ENCODE peak calls at places on chromosomes 7 and 10, in ten cellular contexts. Q is thyroid gland; D is GM12865; X is AG04449; P is fibroblast of mammary gland; H is heart right ventricle; O is NB4; V is AG04450; L is CD8-positive, alpha-beta T cell; U is ovary. N is an unnamed sample.

GRCh38 chr10:70358446-70358845 is 24.0 kb downstream of the LRRC20 start:
- DNase-seq in Q (no peak), D (no peak), X (no peak), P (no peak), H (no peak), O (no peak), V (no peak), L (no peak), U (no peak), N (no peak)

GRCh38 chr7:104126411-104126841 is 81.4 kb downstream of the ORC5 start:
- DNase-seq in Q (no peak), D (no peak), X (no peak), P (peak), H (no peak), O (no peak), V (no peak), L (no peak), U (no peak), N (no peak)

GRCh38 chr10:73814896-73815718 is 3.7 kb upstream of the NDST2 start:
- DNase-seq in Q (no peak), D (no peak), X (no peak), P (peak), H (no peak), O (peak), V (no peak), L (no peak), U (no peak), N (peak)

GRCh38 chr7:107856806-107857540 is 34.0 kb upstream of the DLD start:
- DNase-seq in Q (no peak), D (peak), X (no peak), P (no peak), H (no peak), O (peak), V (no peak), L (peak), U (no peak), N (no peak)

GRCh38 chr7:75689246-75690099 is 49.3 kb downstream of the HIP1 start:
- DNase-seq in Q (no peak), D (no peak), X (no peak), P (no peak), H (no peak), O (peak), V (no peak), L (no peak), U (no peak), N (no peak)

GRCh38 chr7:108598153-108598552 is 28.5 kb downstream of the DNAJB9 start:
- DNase-seq in Q (peak), D (no peak), X (no peak), P (no peak), H (no peak), O (no peak), V (no peak), L (no peak), U (no peak), N (no peak)

GRCh38 chr7:127039541-127039940 is 213.2 kb downstream of the GRM8 start:
- DNase-seq in Q (no peak), D (no peak), X (no peak), P (no peak), H (no peak), O (no peak), V (no peak), L (no peak), U (no peak), N (no peak)

GRCh38 chr10:4018054-4018511 is 233.1 kb upstream of the KLF6 start:
- DNase-seq in Q (no peak), D (no peak), X (no peak), P (peak), H (no peak), O (no peak), V (no peak), L (no peak), U (no peak), N (no peak)

GRCh38 chr7:17444673-17445072 is 146.2 kb downstream of the AHR start:
- DNase-seq in Q (no peak), D (no peak), X (no peak), P (peak), H (no peak), O (no peak), V (no peak), L (no peak), U (no peak), N (peak)

GRCh38 chr10:72320676-72321247 is 34.0 kb downstream of the DNAJB12 start:
- DNase-seq in Q (no peak), D (peak), X (peak), P (peak), H (peak), O (peak), V (peak), L (peak), U (peak), N (peak)

GRCh38 chr7:157687158-157687557 is 350.4 kb downstream of the DNAJB6 start:
- DNase-seq in Q (no peak), D (no peak), X (no peak), P (no peak), H (no peak), O (no peak), V (no peak), L (no peak), U (no peak), N (no peak)

GRCh38 chr10:58438986-58439385 is 53.8 kb downstream of the TFAM start:
- DNase-seq in Q (no peak), D (no peak), X (no peak), P (no peak), H (no peak), O (no peak), V (no peak), L (no peak), U (no peak), N (no peak)

GRCh38 chr7:133510326-133511055 is 257.6 kb downstream of the EXOC4 start:
- DNase-seq in Q (no peak), D (no peak), X (no peak), P (peak), H (no peak), O (no peak), V (no peak), L (no peak), U (no peak), N (peak)

GRCh38 chr10:123573236-123574147 is 92.7 kb upstream of the GPR26 start:
- DNase-seq in Q (peak), D (peak), X (no peak), P (peak), H (no peak), O (peak), V (no peak), L (no peak), U (no peak), N (peak)

GRCh38 chr7:1950623-1951523 is 280.8 kb downstream of the ELFN1 start:
- DNase-seq in Q (no peak), D (no peak), X (no peak), P (peak), H (peak), O (peak), V (no peak), L (no peak), U (no peak), N (peak)

GRCh38 chr10:59895629-59896116 is 10.7 kb downstream of the CCDC6 start:
- DNase-seq in Q (peak), D (no peak), X (no peak), P (no peak), H (peak), O (no peak), V (no peak), L (no peak), U (no peak), N (no peak)

GRCh38 chr10:80473096-80473657 is 19.1 kb downstream of the TSPAN14 start:
- DNase-seq in Q (no peak), D (no peak), X (no peak), P (no peak), H (no peak), O (no peak), V (no peak), L (no peak), U (no peak), N (no peak)

GRCh38 chr7:130140551-130141160 is 64.5 kb downstream of the TMEM209 start:
- DNase-seq in Q (no peak), D (no peak), X (no peak), P (no peak), H (no peak), O (no peak), V (no peak), L (no peak), U (no peak), N (no peak)
- H3K4me3 ChIP-seq in Q (no peak), D (no peak), X (no peak), P (peak), H (peak), O (no peak), V (no peak), L (peak), U (peak), N (no peak)

GRCh38 chr7:87316097-87316700 is 29.3 kb upstream of the CROT start:
- DNase-seq in Q (no peak), D (peak), X (no peak), P (no peak), H (no peak), O (no peak), V (no peak), L (no peak), U (no peak), N (no peak)

GRCh38 chr7:87316846-87317545 is 28.5 kb upstream of the CROT start:
- DNase-seq in Q (no peak), D (no peak), X (peak), P (peak), H (no peak), O (no peak), V (peak), L (no peak), U (no peak), N (peak)

GRCh38 chr7:87317691-87318245 is 27.7 kb upstream of the CROT start:
- DNase-seq in Q (no peak), D (no peak), X (no peak), P (no peak), H (no peak), O (no peak), V (no peak), L (no peak), U (no peak), N (no peak)

DNA sequence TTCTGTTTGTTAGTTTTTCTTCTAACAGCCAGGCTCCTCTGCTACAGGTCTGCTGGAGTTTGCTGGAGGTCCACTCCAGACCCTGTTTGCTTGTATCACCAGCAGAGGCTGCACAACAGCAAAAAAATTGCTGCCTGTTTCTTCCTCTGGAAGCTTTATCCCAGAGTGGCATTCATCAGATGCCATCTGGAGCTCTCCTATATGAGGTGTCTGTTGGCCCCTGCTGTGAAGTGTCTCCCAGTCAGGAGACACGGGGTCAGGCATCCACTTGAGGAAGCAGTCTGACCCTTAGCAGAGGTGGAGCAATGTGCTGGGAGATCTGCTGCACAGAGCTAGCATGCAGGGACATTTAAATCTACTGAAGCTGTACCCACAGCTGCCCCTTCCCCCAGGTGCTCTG is 26.7 kb upstream of the CROT start:
- DNase-seq in Q (no peak), D (no peak), X (no peak), P (no peak), H (no peak), O (no peak), V (no peak), L (no peak), U (no peak), N (no peak)
- TF ChIP-seq CTCF in Q (no peak), D (no peak), X (no peak), P (no peak), H (no peak), O (no peak), V (peak), L (no peak), U (no peak), N (no peak)

GRCh38 chr10:116784651-116785050 is 42.3 kb upstream of the HSPA12A start:
- DNase-seq in Q (no peak), D (no peak), X (no peak), P (no peak), H (no peak), O (no peak), V (no peak), L (no peak), U (no peak), N (no peak)

GRCh38 chr10:116785867-116786266 is 43.5 kb upstream of the HSPA12A start:
- DNase-seq in Q (no peak), D (no peak), X (no peak), P (no peak), H (no peak), O (no peak), V (no peak), L (no peak), U (no peak), N (no peak)

GRCh38 chr10:116787018-116787674 is 44.8 kb upstream of the HSPA12A start:
- DNase-seq in Q (peak), D (no peak), X (no peak), P (no peak), H (no peak), O (no peak), V (no peak), L (no peak), U (no peak), N (no peak)

GRCh38 chr10:116785282-116785681 is 42.9 kb upstream of the HSPA12A start:
- DNase-seq in Q (no peak), D (no peak), X (no peak), P (no peak), H (no peak), O (no peak), V (no peak), L (no peak), U (no peak), N (no peak)

DNA sequence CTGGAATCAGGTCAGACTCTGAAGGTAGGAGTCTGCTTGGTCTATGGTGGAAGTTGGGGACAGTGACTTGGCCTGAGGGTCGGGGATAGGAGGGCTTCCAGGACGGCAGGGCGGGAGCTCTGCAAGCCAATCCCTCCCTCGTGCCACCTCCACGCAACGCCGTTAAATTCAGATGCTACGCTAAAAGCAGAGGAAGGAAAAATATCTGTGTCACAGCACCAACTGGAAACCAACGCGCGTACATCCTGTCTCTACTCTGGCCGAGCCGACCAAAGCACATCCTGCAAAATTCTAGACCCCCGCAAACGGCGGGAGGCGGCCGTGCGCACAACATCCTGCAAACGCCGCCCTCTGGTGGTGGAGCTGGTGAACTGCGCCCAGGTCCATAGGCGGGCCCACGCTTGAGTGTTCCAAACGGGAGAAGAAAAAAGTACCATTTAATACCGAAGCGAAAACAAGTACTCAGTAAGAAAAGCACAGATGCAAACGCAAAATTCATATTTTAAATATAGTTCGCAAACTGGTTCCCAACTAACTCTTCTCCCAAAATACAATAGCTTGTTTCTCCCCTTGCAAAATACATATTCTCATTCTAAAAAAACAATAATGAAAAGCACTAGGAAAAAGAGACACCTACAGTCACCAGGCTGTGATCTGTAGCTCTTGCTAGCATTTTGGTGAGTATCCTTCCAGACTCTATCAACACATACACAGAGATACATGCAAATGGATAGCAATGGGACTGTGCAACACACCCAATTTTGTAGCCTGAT is 45.7 kb upstream of the HSPA12A start:
- DNase-seq in Q (peak), D (peak), X (no peak), P (peak), H (peak), O (peak), V (peak), L (peak), U (peak), N (peak)
- H3K4me3 ChIP-seq in Q (peak), D (no peak), X (peak), P (peak), H (peak), O (no peak), V (peak), L (no peak), U (no peak), N (peak)

GRCh38 chr10:89476676-89477075 is 58.7 kb downstream of the SLC16A12 start:
- DNase-seq in Q (peak), D (no peak), X (no peak), P (no peak), H (no peak), O (no peak), V (no peak), L (no peak), U (no peak), N (no peak)
- TF ChIP-seq CTCF in Q (peak), D (no peak), X (no peak), P (no peak), H (no peak), O (no peak), V (no peak), L (no peak), U (no peak), N (no peak)

DNA sequence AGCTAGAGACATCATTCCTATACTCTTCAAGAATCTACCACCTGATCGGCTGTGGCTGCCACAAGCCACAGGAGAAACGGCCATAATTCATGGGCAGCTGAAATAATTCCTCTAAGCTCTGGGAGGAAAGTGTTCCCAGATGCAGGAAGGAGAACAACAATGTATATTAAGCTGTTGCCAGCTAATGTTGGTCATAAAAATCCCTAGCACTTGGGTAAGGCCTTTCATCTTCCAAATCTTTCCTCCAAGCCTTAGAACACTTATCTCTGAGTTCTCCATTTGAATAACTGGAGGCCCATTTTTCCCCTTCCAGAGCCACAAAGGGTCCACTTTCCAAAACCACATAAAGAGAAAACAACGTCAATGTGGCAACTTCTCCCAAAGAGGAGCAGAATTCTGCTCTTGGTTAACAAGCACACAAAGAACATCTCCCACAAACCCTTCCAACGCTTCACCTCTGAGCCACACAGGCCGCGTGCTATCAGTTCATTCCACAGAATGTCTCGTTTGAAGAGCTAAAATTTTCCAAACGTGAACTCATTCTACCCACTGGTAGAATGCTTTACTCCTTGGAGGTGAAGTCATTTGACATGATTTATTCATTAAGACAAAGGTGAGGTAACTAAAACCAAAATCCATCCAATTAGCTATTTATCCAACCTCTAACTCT is 11.2 kb downstream of the KCNMA1 start:
- DNase-seq in Q (no peak), D (no peak), X (no peak), P (no peak), H (no peak), O (no peak), V (no peak), L (no peak), U (no peak), N (no peak)
- H3K4me3 ChIP-seq in Q (no peak), D (no peak), X (no peak), P (no peak), H (no peak), O (no peak), V (no peak), L (no peak), U (no peak), N (no peak)

GRCh38 chr7:121079425-121080169 is 91.1 kb downstream of the CPED1 start:
- DNase-seq in Q (no peak), D (no peak), X (no peak), P (peak), H (no peak), O (no peak), V (no peak), L (no peak), U (no peak), N (peak)
- TF ChIP-seq CTCF in Q (no peak), D (no peak), X (peak), P (peak), H (peak), O (no peak), V (peak), L (no peak), U (no peak), N (peak)

DNA sequence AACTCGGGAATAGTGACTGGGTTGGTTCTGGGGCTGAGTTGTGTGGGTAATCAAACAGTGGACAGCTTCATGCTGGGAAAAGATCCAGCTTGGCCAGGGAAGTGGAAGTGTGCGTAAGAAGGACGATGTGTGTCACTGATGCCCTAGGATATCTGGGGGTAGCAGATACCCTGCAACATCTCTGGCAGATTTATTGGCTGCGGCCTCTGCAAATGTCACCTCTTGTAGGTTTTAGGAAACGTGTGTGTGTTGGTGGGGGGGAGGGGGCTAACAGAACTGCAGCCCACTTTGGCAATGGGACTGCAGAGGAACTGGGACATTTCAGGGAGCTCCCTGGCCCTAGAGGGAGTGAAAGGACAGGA is 965 bp upstream of the AGAP3 start:
- DNase-seq in Q (no peak), D (no peak), X (no peak), P (peak), H (no peak), O (no peak), V (no peak), L (no peak), U (no peak), N (no peak)
- H3K4me3 ChIP-seq in Q (peak), D (peak), X (peak), P (no peak), H (peak), O (peak), V (peak), L (no peak), U (no peak), N (no peak)